ENCODE peak calls at places on chromosomes 13 and 19, in four cellular contexts. One of them, this sample, is unnamed.

GRCh38 chr19:14318873-14319272 is 62.4 kb upstream of the ADGRE5 start:
- DNase-seq in memory B cell: no peak
- DNase-seq in omental fat pad: no peak
- DNase-seq in stimulated activated naive CD8-positive, alpha-beta T cell treated with anti-CD3 and anti-CD28 coated beads, Interleukin-15, Interleukin-2, amounts not matched to agents 100 U/mL and 50 U/mL, for 24 hours: peak
- DNase-seq in this sample: no peak

GRCh38 chr13:49395416-49396277 is 48.2 kb downstream of the CAB39L start:
- DNase-seq in memory B cell: no peak
- DNase-seq in omental fat pad: no peak
- DNase-seq in stimulated activated naive CD8-positive, alpha-beta T cell treated with anti-CD3 and anti-CD28 coated beads, Interleukin-15, Interleukin-2, amounts not matched to agents 100 U/mL and 50 U/mL, for 24 hours: no peak
- DNase-seq in this sample: no peak

GRCh38 chr19:11849264-11849615 is 714 bp downstream of the ZNF439 start:
- DNase-seq in memory B cell: no peak
- DNase-seq in omental fat pad: no peak
- DNase-seq in stimulated activated naive CD8-positive, alpha-beta T cell treated with anti-CD3 and anti-CD28 coated beads, Interleukin-15, Interleukin-2, amounts not matched to agents 100 U/mL and 50 U/mL, for 24 hours: no peak
- DNase-seq in this sample: no peak

GRCh38 chr13:110925023-110925608 is 10.2 kb upstream of the ANKRD10 start:
- DNase-seq in memory B cell: no peak
- DNase-seq in omental fat pad: no peak
- DNase-seq in stimulated activated naive CD8-positive, alpha-beta T cell treated with anti-CD3 and anti-CD28 coated beads, Interleukin-15, Interleukin-2, amounts not matched to agents 100 U/mL and 50 U/mL, for 24 hours: no peak
- DNase-seq in this sample: no peak

GRCh38 chr13:93270769-93271753 is 44.5 kb downstream of the GPC6 start:
- DNase-seq in memory B cell: no peak
- DNase-seq in omental fat pad: no peak
- DNase-seq in stimulated activated naive CD8-positive, alpha-beta T cell treated with anti-CD3 and anti-CD28 coated beads, Interleukin-15, Interleukin-2, amounts not matched to agents 100 U/mL and 50 U/mL, for 24 hours: no peak
- DNase-seq in this sample: no peak

GRCh38 chr13:107365466-107366215 is 797.7 kb upstream of the ARGLU1 start:
- DNase-seq in memory B cell: no peak
- DNase-seq in omental fat pad: no peak
- DNase-seq in stimulated activated naive CD8-positive, alpha-beta T cell treated with anti-CD3 and anti-CD28 coated beads, Interleukin-15, Interleukin-2, amounts not matched to agents 100 U/mL and 50 U/mL, for 24 hours: no peak
- DNase-seq in this sample: no peak

GRCh38 chr13:84570831-84571230 is 688.6 kb upstream of the SLITRK1 start:
- DNase-seq in memory B cell: no peak
- DNase-seq in omental fat pad: no peak
- DNase-seq in stimulated activated naive CD8-positive, alpha-beta T cell treated with anti-CD3 and anti-CD28 coated beads, Interleukin-15, Interleukin-2, amounts not matched to agents 100 U/mL and 50 U/mL, for 24 hours: no peak
- DNase-seq in this sample: no peak

GRCh38 chr13:44050450-44051063 is 170.9 kb downstream of the LACC1 start:
- DNase-seq in memory B cell: no peak
- DNase-seq in omental fat pad: no peak
- DNase-seq in stimulated activated naive CD8-positive, alpha-beta T cell treated with anti-CD3 and anti-CD28 coated beads, Interleukin-15, Interleukin-2, amounts not matched to agents 100 U/mL and 50 U/mL, for 24 hours: no peak
- DNase-seq in this sample: no peak

GRCh38 chr19:55077106-55077505 is 1.4 kb downstream of the EPS8L1 start:
- DNase-seq in memory B cell: no peak
- DNase-seq in omental fat pad: no peak
- DNase-seq in stimulated activated naive CD8-positive, alpha-beta T cell treated with anti-CD3 and anti-CD28 coated beads, Interleukin-15, Interleukin-2, amounts not matched to agents 100 U/mL and 50 U/mL, for 24 hours: no peak
- DNase-seq in this sample: no peak

GRCh38 chr13:97506511-97506910 is 72.5 kb downstream of the RAP2A start:
- DNase-seq in memory B cell: no peak
- DNase-seq in omental fat pad: no peak
- DNase-seq in stimulated activated naive CD8-positive, alpha-beta T cell treated with anti-CD3 and anti-CD28 coated beads, Interleukin-15, Interleukin-2, amounts not matched to agents 100 U/mL and 50 U/mL, for 24 hours: no peak
- DNase-seq in this sample: no peak

GRCh38 chr13:31172535-31172934 is 10.8 kb upstream of the HSPH1 start:
- DNase-seq in memory B cell: no peak
- DNase-seq in omental fat pad: no peak
- DNase-seq in stimulated activated naive CD8-positive, alpha-beta T cell treated with anti-CD3 and anti-CD28 coated beads, Interleukin-15, Interleukin-2, amounts not matched to agents 100 U/mL and 50 U/mL, for 24 hours: no peak
- DNase-seq in this sample: no peak

GRCh38 chr19:869245-870177 is 10.0 kb downstream of the CFD start:
- DNase-seq in memory B cell: no peak
- DNase-seq in omental fat pad: no peak
- DNase-seq in stimulated activated naive CD8-positive, alpha-beta T cell treated with anti-CD3 and anti-CD28 coated beads, Interleukin-15, Interleukin-2, amounts not matched to agents 100 U/mL and 50 U/mL, for 24 hours: no peak
- DNase-seq in this sample: no peak

GRCh38 chr13:40576369-40576768 is 90.1 kb downstream of the FOXO1 start:
- DNase-seq in memory B cell: no peak
- DNase-seq in omental fat pad: no peak
- DNase-seq in stimulated activated naive CD8-positive, alpha-beta T cell treated with anti-CD3 and anti-CD28 coated beads, Interleukin-15, Interleukin-2, amounts not matched to agents 100 U/mL and 50 U/mL, for 24 hours: no peak
- DNase-seq in this sample: no peak

GRCh38 chr13:30652746-30653145 is 35.0 kb downstream of the USPL1 start:
- DNase-seq in memory B cell: no peak
- DNase-seq in omental fat pad: no peak
- DNase-seq in stimulated activated naive CD8-positive, alpha-beta T cell treated with anti-CD3 and anti-CD28 coated beads, Interleukin-15, Interleukin-2, amounts not matched to agents 100 U/mL and 50 U/mL, for 24 hours: no peak
- DNase-seq in this sample: no peak

GRCh38 chr13:86684402-86684801 is 885.2 kb upstream of the SLITRK6 start:
- DNase-seq in memory B cell: no peak
- DNase-seq in omental fat pad: no peak
- DNase-seq in stimulated activated naive CD8-positive, alpha-beta T cell treated with anti-CD3 and anti-CD28 coated beads, Interleukin-15, Interleukin-2, amounts not matched to agents 100 U/mL and 50 U/mL, for 24 hours: no peak
- DNase-seq in this sample: no peak

GRCh38 chr13:26499209-26499601 is 58.3 kb upstream of the WASF3 start:
- DNase-seq in memory B cell: no peak
- DNase-seq in omental fat pad: no peak
- DNase-seq in stimulated activated naive CD8-positive, alpha-beta T cell treated with anti-CD3 and anti-CD28 coated beads, Interleukin-15, Interleukin-2, amounts not matched to agents 100 U/mL and 50 U/mL, for 24 hours: no peak
- DNase-seq in this sample: no peak

GRCh38 chr19:10173527-10173926 is 21.2 kb downstream of the DNMT1 start:
- DNase-seq in memory B cell: no peak
- DNase-seq in omental fat pad: no peak
- DNase-seq in stimulated activated naive CD8-positive, alpha-beta T cell treated with anti-CD3 and anti-CD28 coated beads, Interleukin-15, Interleukin-2, amounts not matched to agents 100 U/mL and 50 U/mL, for 24 hours: no peak
- DNase-seq in this sample: no peak

GRCh38 chr19:47778089-47778953 is at the start of gene SELENOW:
- DNase-seq in memory B cell: peak
- DNase-seq in omental fat pad: no peak
- DNase-seq in stimulated activated naive CD8-positive, alpha-beta T cell treated with anti-CD3 and anti-CD28 coated beads, Interleukin-15, Interleukin-2, amounts not matched to agents 100 U/mL and 50 U/mL, for 24 hours: peak
- DNase-seq in this sample: peak

GRCh38 chr13:84491952-84492351 is 609.7 kb upstream of the SLITRK1 start:
- DNase-seq in memory B cell: no peak
- DNase-seq in omental fat pad: no peak
- DNase-seq in stimulated activated naive CD8-positive, alpha-beta T cell treated with anti-CD3 and anti-CD28 coated beads, Interleukin-15, Interleukin-2, amounts not matched to agents 100 U/mL and 50 U/mL, for 24 hours: no peak
- DNase-seq in this sample: no peak

GRCh38 chr19:2327773-2328400 is 499 bp downstream of the LSM7 start:
- DNase-seq in memory B cell: no peak
- DNase-seq in omental fat pad: no peak
- DNase-seq in stimulated activated naive CD8-positive, alpha-beta T cell treated with anti-CD3 and anti-CD28 coated beads, Interleukin-15, Interleukin-2, amounts not matched to agents 100 U/mL and 50 U/mL, for 24 hours: peak
- DNase-seq in this sample: no peak

GRCh38 chr13:48828962-48829405 is 146.7 kb upstream of the FNDC3A start:
- DNase-seq in memory B cell: no peak
- DNase-seq in omental fat pad: no peak
- DNase-seq in stimulated activated naive CD8-positive, alpha-beta T cell treated with anti-CD3 and anti-CD28 coated beads, Interleukin-15, Interleukin-2, amounts not matched to agents 100 U/mL and 50 U/mL, for 24 hours: peak
- DNase-seq in this sample: no peak

GRCh38 chr19:43636121-43636683 is 3.4 kb downstream of the CADM4 start:
- DNase-seq in memory B cell: no peak
- DNase-seq in omental fat pad: no peak
- DNase-seq in stimulated activated naive CD8-positive, alpha-beta T cell treated with anti-CD3 and anti-CD28 coated beads, Interleukin-15, Interleukin-2, amounts not matched to agents 100 U/mL and 50 U/mL, for 24 hours: no peak
- DNase-seq in this sample: no peak

This sample was measured in pancreas.